ENCODE peak calls at places on chromosome 10, in six cellular contexts. T, B, O, M, I and K are unnamed samples.

GRCh38 chr10:114767589-114768393 is 53.8 kb upstream of the FHIP2A start:
- DNase-seq in T (no peak), B (no peak), O (peak), M (peak), I (no peak), K (no peak)

GRCh38 chr10:14736600-14737081 is 38.1 kb downstream of the FAM107B start:
- DNase-seq in T (no peak), B (peak), O (no peak), M (no peak), I (no peak), K (no peak)

GRCh38 chr10:1454428-1454827 is 282.9 kb downstream of the ADARB2 start:
- DNase-seq in T (no peak), B (no peak), O (no peak), M (peak), I (no peak), K (no peak)

GRCh38 chr10:98555011-98555619 is 108.4 kb upstream of the HPS1 start:
- DNase-seq in T (peak), B (peak), O (no peak), M (no peak), I (no peak), K (no peak)

GRCh38 chr10:68560201-68560915 is at the start of gene TET1:
- DNase-seq in T (peak), B (peak), O (no peak), M (peak), I (peak), K (no peak)

GRCh38 chr10:112230325-112230988 is 46.9 kb upstream of the GPAM start:
- DNase-seq in T (no peak), B (no peak), O (no peak), M (no peak), I (no peak), K (no peak)

GRCh38 chr10:26858707-26859034 is 2.1 kb downstream of the ABI1 start:
- DNase-seq in T (no peak), B (no peak), O (no peak), M (no peak), I (no peak), K (no peak)

GRCh38 chr10:80283536-80284199 is 5.8 kb downstream of the MAT1A start:
- DNase-seq in T (no peak), B (no peak), O (no peak), M (no peak), I (peak), K (no peak)

GRCh38 chr10:86862786-86863185 is 94.6 kb downstream of the MMRN2 start:
- DNase-seq in T (no peak), B (no peak), O (no peak), M (no peak), I (no peak), K (no peak)

GRCh38 chr10:133394801-133395221 is 854 bp downstream of the MTG1 start:
- DNase-seq in T (no peak), B (no peak), O (no peak), M (no peak), I (no peak), K (no peak)

GRCh38 chr10:109723305-109723704 is 200.0 kb downstream of the XPNPEP1 start:
- DNase-seq in T (no peak), B (no peak), O (no peak), M (no peak), I (no peak), K (no peak)

GRCh38 chr10:18418579-18419210 is 232.7 kb downstream of the NSUN6 start:
- DNase-seq in T (no peak), B (peak), O (no peak), M (no peak), I (no peak), K (no peak)

GRCh38 chr10:117224036-117224430 is 16.9 kb upstream of the SLC18A2 start:
- DNase-seq in T (no peak), B (no peak), O (no peak), M (no peak), I (no peak), K (no peak)

GRCh38 chr10:47438857-47439474 is 44.9 kb downstream of the ANXA8 start:
- DNase-seq in T (no peak), B (peak), O (no peak), M (no peak), I (peak), K (no peak)

GRCh38 chr10:129742742-129743550 is 221.1 kb downstream of the EBF3 start:
- DNase-seq in T (no peak), B (no peak), O (no peak), M (no peak), I (no peak), K (no peak)

GRCh38 chr10:124917939-124918830 is 23.7 kb upstream of the ZRANB1 start:
- DNase-seq in T (no peak), B (peak), O (no peak), M (no peak), I (no peak), K (no peak)

GRCh38 chr10:48985621-48986158 is 46.0 kb upstream of the LRRC18 start:
- DNase-seq in T (no peak), B (no peak), O (no peak), M (no peak), I (no peak), K (no peak)

GRCh38 chr10:34936061-34936460 is 121.0 kb upstream of the PARD3 start:
- DNase-seq in T (no peak), B (no peak), O (no peak), M (no peak), I (no peak), K (no peak)

GRCh38 chr10:71204746-71205145 is 7.6 kb upstream of the UNC5B start:
- DNase-seq in T (no peak), B (no peak), O (no peak), M (no peak), I (no peak), K (no peak)

GRCh38 chr10:49364747-49365146 is 31.1 kb downstream of the DRGX start:
- DNase-seq in T (no peak), B (no peak), O (no peak), M (no peak), I (peak), K (no peak)